ENCODE peak calls at places on chromosomes 13 and 19, in eight cellular contexts. One of them, this sample, is unnamed.

GRCh38 chr19:58150328-58150921 is at the start of gene ZNF329:
- DNase-seq in fibroblast of lung: peak
- DNase-seq in psoas muscle: peak
- DNase-seq in esophagus muscularis mucosa: peak
- DNase-seq in NB4: peak
- DNase-seq in ascending aorta: peak
- DNase-seq in fibroblast of mammary gland: peak
- DNase-seq in cardiac fibroblast: peak
- DNase-seq in this sample: peak

GRCh38 chr13:36778083-36778671 is 40.8 kb upstream of the RFXAP start:
- DNase-seq in fibroblast of lung: peak
- DNase-seq in psoas muscle: no peak
- DNase-seq in esophagus muscularis mucosa: no peak
- DNase-seq in NB4: no peak
- DNase-seq in ascending aorta: no peak
- DNase-seq in fibroblast of mammary gland: peak
- DNase-seq in cardiac fibroblast: peak
- DNase-seq in this sample: no peak

GRCh38 chr19:10271543-10272086 is 695 bp downstream of the ICAM1 start:
- DNase-seq in fibroblast of lung: no peak
- DNase-seq in psoas muscle: no peak
- DNase-seq in esophagus muscularis mucosa: no peak
- DNase-seq in NB4: peak
- DNase-seq in ascending aorta: no peak
- DNase-seq in fibroblast of mammary gland: no peak
- DNase-seq in cardiac fibroblast: peak
- DNase-seq in this sample: peak

GRCh38 chr19:18815673-18816072 is 16.1 kb upstream of the UPF1 start:
- DNase-seq in fibroblast of lung: no peak
- DNase-seq in psoas muscle: no peak
- DNase-seq in esophagus muscularis mucosa: no peak
- DNase-seq in NB4: no peak
- DNase-seq in ascending aorta: no peak
- DNase-seq in fibroblast of mammary gland: no peak
- DNase-seq in cardiac fibroblast: no peak
- DNase-seq in this sample: no peak

GRCh38 chr19:7556696-7557315 is 21.3 kb downstream of the PNPLA6 start:
- DNase-seq in fibroblast of lung: no peak
- DNase-seq in psoas muscle: no peak
- DNase-seq in esophagus muscularis mucosa: no peak
- DNase-seq in NB4: no peak
- DNase-seq in ascending aorta: no peak
- DNase-seq in fibroblast of mammary gland: no peak
- DNase-seq in cardiac fibroblast: no peak
- DNase-seq in this sample: no peak

GRCh38 chr19:3476830-3477229 is 3.5 kb downstream of the SMIM24 start:
- DNase-seq in fibroblast of lung: no peak
- DNase-seq in psoas muscle: no peak
- DNase-seq in esophagus muscularis mucosa: no peak
- DNase-seq in NB4: no peak
- DNase-seq in ascending aorta: no peak
- DNase-seq in fibroblast of mammary gland: no peak
- DNase-seq in cardiac fibroblast: no peak
- DNase-seq in this sample: no peak

GRCh38 chr19:10518444-10519361 is 1.5 kb upstream of the S1PR5 start:
- DNase-seq in fibroblast of lung: no peak
- DNase-seq in psoas muscle: no peak
- DNase-seq in esophagus muscularis mucosa: no peak
- DNase-seq in NB4: no peak
- DNase-seq in ascending aorta: no peak
- DNase-seq in fibroblast of mammary gland: no peak
- DNase-seq in cardiac fibroblast: no peak
- DNase-seq in this sample: no peak

GRCh38 chr19:31349160-31349881 is at the start of gene TSHZ3:
- DNase-seq in fibroblast of lung: peak
- DNase-seq in psoas muscle: peak
- DNase-seq in esophagus muscularis mucosa: no peak
- DNase-seq in NB4: peak
- DNase-seq in ascending aorta: peak
- DNase-seq in fibroblast of mammary gland: peak
- DNase-seq in cardiac fibroblast: peak
- DNase-seq in this sample: no peak

GRCh38 chr13:41960700-41961697 is at the start of gene VWA8:
- DNase-seq in fibroblast of lung: peak
- DNase-seq in psoas muscle: peak
- DNase-seq in esophagus muscularis mucosa: peak
- DNase-seq in NB4: peak
- DNase-seq in ascending aorta: peak
- DNase-seq in fibroblast of mammary gland: peak
- DNase-seq in cardiac fibroblast: peak
- DNase-seq in this sample: peak

GRCh38 chr19:30873003-30873402 is 476.2 kb downstream of the TSHZ3 start:
- DNase-seq in fibroblast of lung: no peak
- DNase-seq in psoas muscle: no peak
- DNase-seq in esophagus muscularis mucosa: no peak
- DNase-seq in NB4: no peak
- DNase-seq in ascending aorta: no peak
- DNase-seq in fibroblast of mammary gland: no peak
- DNase-seq in cardiac fibroblast: no peak
- DNase-seq in this sample: no peak

GRCh38 chr13:79237981-79238380 is 168.1 kb downstream of the RBM26 start:
- DNase-seq in fibroblast of lung: no peak
- DNase-seq in psoas muscle: no peak
- DNase-seq in esophagus muscularis mucosa: no peak
- DNase-seq in NB4: no peak
- DNase-seq in ascending aorta: no peak
- DNase-seq in fibroblast of mammary gland: peak
- DNase-seq in cardiac fibroblast: no peak
- DNase-seq in this sample: peak

GRCh38 chr13:97946951-97947588 is 6.4 kb upstream of the IPO5 start:
- DNase-seq in fibroblast of lung: peak
- DNase-seq in psoas muscle: no peak
- DNase-seq in esophagus muscularis mucosa: no peak
- DNase-seq in NB4: no peak
- DNase-seq in ascending aorta: no peak
- DNase-seq in fibroblast of mammary gland: peak
- DNase-seq in cardiac fibroblast: peak
- DNase-seq in this sample: peak

GRCh38 chr19:20371911-20372310 is 193.7 kb downstream of the ZNF737 start:
- DNase-seq in fibroblast of lung: no peak
- DNase-seq in psoas muscle: no peak
- DNase-seq in esophagus muscularis mucosa: no peak
- DNase-seq in NB4: peak
- DNase-seq in ascending aorta: no peak
- DNase-seq in fibroblast of mammary gland: no peak
- DNase-seq in cardiac fibroblast: no peak
- DNase-seq in this sample: no peak

GRCh38 chr19:20365146-20365545 is 198.1 kb downstream of the ZNF486 start:
- DNase-seq in fibroblast of lung: no peak
- DNase-seq in psoas muscle: no peak
- DNase-seq in esophagus muscularis mucosa: no peak
- DNase-seq in NB4: no peak
- DNase-seq in ascending aorta: no peak
- DNase-seq in fibroblast of mammary gland: no peak
- DNase-seq in cardiac fibroblast: no peak
- DNase-seq in this sample: no peak

GRCh38 chr19:20367811-20368294 is 197.7 kb downstream of the ZNF737 start:
- DNase-seq in fibroblast of lung: no peak
- DNase-seq in psoas muscle: no peak
- DNase-seq in esophagus muscularis mucosa: no peak
- DNase-seq in NB4: no peak
- DNase-seq in ascending aorta: no peak
- DNase-seq in fibroblast of mammary gland: no peak
- DNase-seq in cardiac fibroblast: no peak
- DNase-seq in this sample: no peak
- TF ChIP-seq CTCF in fibroblast of lung: no peak
- TF ChIP-seq CTCF in psoas muscle: no peak
- TF ChIP-seq CTCF in esophagus muscularis mucosa: no peak
- TF ChIP-seq CTCF in NB4: no peak
- TF ChIP-seq CTCF in ascending aorta: no peak
- TF ChIP-seq CTCF in fibroblast of mammary gland: no peak
- TF ChIP-seq CTCF in cardiac fibroblast: no peak
- TF ChIP-seq CTCF in this sample: no peak

GRCh38 chr19:15118248-15118647 is 11.0 kb downstream of the SYDE1 start:
- DNase-seq in fibroblast of lung: no peak
- DNase-seq in psoas muscle: no peak
- DNase-seq in esophagus muscularis mucosa: no peak
- DNase-seq in NB4: no peak
- DNase-seq in ascending aorta: no peak
- DNase-seq in fibroblast of mammary gland: no peak
- DNase-seq in cardiac fibroblast: no peak
- DNase-seq in this sample: no peak

GRCh38 chr19:15123031-15123890 is 16.1 kb downstream of the SYDE1 start:
- DNase-seq in fibroblast of lung: no peak
- DNase-seq in psoas muscle: no peak
- DNase-seq in esophagus muscularis mucosa: no peak
- DNase-seq in NB4: no peak
- DNase-seq in ascending aorta: no peak
- DNase-seq in fibroblast of mammary gland: no peak
- DNase-seq in cardiac fibroblast: no peak
- DNase-seq in this sample: no peak

GRCh38 chr19:15118789-15119494 is 11.7 kb downstream of the SYDE1 start:
- DNase-seq in fibroblast of lung: no peak
- DNase-seq in psoas muscle: no peak
- DNase-seq in esophagus muscularis mucosa: no peak
- DNase-seq in NB4: no peak
- DNase-seq in ascending aorta: no peak
- DNase-seq in fibroblast of mammary gland: no peak
- DNase-seq in cardiac fibroblast: no peak
- DNase-seq in this sample: no peak

GRCh38 chr19:15122331-15123030 is 15.3 kb downstream of the SYDE1 start:
- DNase-seq in fibroblast of lung: no peak
- DNase-seq in psoas muscle: no peak
- DNase-seq in esophagus muscularis mucosa: no peak
- DNase-seq in NB4: no peak
- DNase-seq in ascending aorta: no peak
- DNase-seq in fibroblast of mammary gland: no peak
- DNase-seq in cardiac fibroblast: no peak
- DNase-seq in this sample: no peak

DNA sequence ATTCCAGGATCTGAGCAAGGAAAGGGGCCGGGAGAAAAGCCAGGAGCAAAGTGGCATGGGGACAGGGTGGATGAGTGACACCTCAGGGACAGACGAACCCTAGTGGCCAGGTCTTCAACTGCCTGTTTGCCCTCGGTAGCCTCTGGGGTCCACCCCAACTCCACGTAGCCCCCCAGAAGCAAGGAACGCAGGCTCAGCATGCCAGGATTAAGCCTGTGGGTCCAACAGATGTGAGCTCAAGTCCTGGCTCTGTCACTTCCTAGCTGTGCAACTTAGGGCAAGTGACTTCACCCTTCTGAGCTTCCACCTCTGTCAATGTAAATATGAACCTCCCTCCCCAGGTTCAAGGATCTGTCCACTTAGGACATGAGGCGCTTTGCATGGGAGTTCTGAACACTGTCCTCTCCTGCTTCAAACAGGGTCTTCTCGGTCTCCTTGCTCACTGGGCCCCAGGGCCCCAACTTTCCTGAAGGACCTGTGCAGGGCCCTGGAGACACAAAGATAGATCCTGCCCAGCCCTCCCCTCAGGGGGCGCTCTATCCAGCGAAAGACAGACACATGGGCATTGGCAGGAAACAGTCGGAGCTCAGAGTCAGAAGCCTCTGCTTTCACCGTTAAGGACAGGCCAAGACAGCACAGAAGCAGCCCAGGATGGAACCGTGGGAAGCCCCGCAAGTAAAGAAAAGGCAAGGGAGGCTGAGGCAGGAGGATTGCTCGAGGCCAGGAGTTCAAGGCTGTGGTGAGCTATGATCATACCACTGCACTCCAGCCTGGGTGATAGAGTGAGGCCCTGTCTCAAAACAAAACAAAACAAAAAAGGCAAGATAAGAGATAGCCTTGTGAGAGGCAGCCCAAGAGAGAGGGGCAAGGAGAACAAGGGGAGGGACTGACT is 13.2 kb downstream of the SYDE1 start:
- DNase-seq in fibroblast of lung: no peak
- DNase-seq in psoas muscle: no peak
- DNase-seq in esophagus muscularis mucosa: no peak
- DNase-seq in NB4: no peak
- DNase-seq in ascending aorta: no peak
- DNase-seq in fibroblast of mammary gland: no peak
- DNase-seq in cardiac fibroblast: no peak
- DNase-seq in this sample: no peak
- TF ChIP-seq CTCF in fibroblast of lung: no peak
- TF ChIP-seq CTCF in psoas muscle: no peak
- TF ChIP-seq CTCF in esophagus muscularis mucosa: no peak
- TF ChIP-seq CTCF in NB4: no peak
- TF ChIP-seq CTCF in ascending aorta: no peak
- TF ChIP-seq CTCF in fibroblast of mammary gland: no peak
- TF ChIP-seq CTCF in cardiac fibroblast: no peak
- TF ChIP-seq CTCF in this sample: no peak

GRCh38 chr19:11964496-11964857 is 363 bp upstream of the ZNF763 start:
- DNase-seq in fibroblast of lung: no peak
- DNase-seq in psoas muscle: peak
- DNase-seq in esophagus muscularis mucosa: no peak
- DNase-seq in NB4: no peak
- DNase-seq in ascending aorta: no peak
- DNase-seq in fibroblast of mammary gland: no peak
- DNase-seq in cardiac fibroblast: no peak
- DNase-seq in this sample: no peak
- TF ChIP-seq CTCF in fibroblast of lung: peak
- TF ChIP-seq CTCF in psoas muscle: peak
- TF ChIP-seq CTCF in esophagus muscularis mucosa: peak
- TF ChIP-seq CTCF in NB4: no peak
- TF ChIP-seq CTCF in ascending aorta: no peak
- TF ChIP-seq CTCF in fibroblast of mammary gland: peak
- TF ChIP-seq CTCF in cardiac fibroblast: peak
- TF ChIP-seq CTCF in this sample: no peak

DNA sequence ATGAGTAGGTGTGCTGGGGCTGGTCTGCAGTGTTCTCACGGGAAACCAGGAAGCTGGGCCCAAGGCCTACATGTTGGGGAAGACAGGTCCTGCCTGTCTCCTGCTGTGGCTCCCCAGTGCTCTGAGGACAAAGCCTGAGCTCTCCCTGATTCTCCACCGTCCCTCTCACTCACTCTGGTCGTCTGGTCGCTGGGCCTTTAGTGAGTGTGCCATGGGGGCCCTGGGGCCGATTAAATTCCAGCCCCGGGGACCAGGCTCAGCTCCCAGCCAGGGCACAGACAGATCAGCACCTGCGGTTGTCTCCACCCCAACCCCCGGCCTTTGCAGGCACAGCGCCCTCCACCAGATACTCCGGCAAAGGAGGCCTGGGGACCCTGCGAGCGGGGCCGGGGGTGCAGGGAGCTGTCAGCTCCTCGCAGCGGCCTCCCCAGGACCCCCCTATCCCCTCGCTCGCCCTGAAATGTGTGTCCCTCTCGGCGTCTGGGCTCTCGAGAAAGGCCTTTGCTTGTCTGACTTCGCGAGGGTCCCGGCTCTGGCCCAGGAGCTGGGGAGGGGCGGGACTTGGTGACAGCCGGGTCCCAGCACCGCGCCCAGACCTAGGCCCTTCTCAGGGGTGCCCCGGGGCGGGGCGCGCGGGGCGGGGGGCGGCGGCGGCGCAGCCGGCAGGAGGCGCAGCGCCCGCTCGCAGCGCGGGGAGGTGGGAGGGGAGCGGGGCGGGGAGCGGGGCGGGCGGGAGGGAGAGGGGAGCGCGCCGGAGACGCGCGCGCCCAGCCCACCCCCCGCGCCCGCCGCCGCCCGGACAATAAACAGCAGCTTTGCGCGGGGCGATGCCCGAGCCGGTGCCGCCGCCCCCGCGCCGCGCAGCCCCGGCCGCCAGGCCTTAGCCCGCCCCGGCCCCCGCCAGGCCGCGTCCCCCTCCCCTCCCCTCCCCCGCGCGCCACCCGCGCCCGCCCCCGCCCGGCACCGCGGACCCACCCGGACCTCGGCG is at the start of gene PALM:
- DNase-seq in fibroblast of lung: no peak
- DNase-seq in psoas muscle: peak
- DNase-seq in esophagus muscularis mucosa: no peak
- DNase-seq in NB4: peak
- DNase-seq in ascending aorta: no peak
- DNase-seq in fibroblast of mammary gland: no peak
- DNase-seq in cardiac fibroblast: no peak
- DNase-seq in this sample: no peak
- TF ChIP-seq CTCF in fibroblast of lung: peak
- TF ChIP-seq CTCF in psoas muscle: peak
- TF ChIP-seq CTCF in esophagus muscularis mucosa: no peak
- TF ChIP-seq CTCF in NB4: no peak
- TF ChIP-seq CTCF in ascending aorta: no peak
- TF ChIP-seq CTCF in fibroblast of mammary gland: no peak
- TF ChIP-seq CTCF in cardiac fibroblast: no peak
- TF ChIP-seq CTCF in this sample: no peak